ENCODE peak calls at places on chromosome 6, in ten cellular contexts. Y is NCI-H2171 treated with DMSO at 0.1 percent for 48 hours; J is AG04450; W is substantia nigra; I is activated T-helper 1 cell treated with anti-CD3 and anti-CD28 coated beads, Interleukin-2, amount 50 U/mL, for 16 hours; D is mesendoderm; U is NCI-H2081; P is iPS-NIHi11; K is Kasumi-1; G is HTR-8/SVneo. V is an unnamed sample.

GRCh38 chr6:5036309-5036708 is 32.5 kb upstream of the RPP40 start:
- DNase-seq in P (peak; percentile 80), D (peak; percentile 95), W (no peak), G (no peak), U (peak; percentile 47), Y (peak; percentile 78), J (no peak), I (no peak), K (peak; percentile 87), V (peak; percentile 67)

GRCh38 chr6:16129623-16130243 is 847 bp downstream of the MYLIP start:
- DNase-seq in K (no peak), G (no peak), W (peak; percentile 31), J (no peak), U (peak; percentile 65), Y (peak; percentile 43), I (peak; percentile 18), D (peak; percentile 51), P (peak; percentile 20), V (peak; percentile 47)

GRCh38 chr6:30206799-30207618 is 6.2 kb downstream of the TRIM26 start:
- DNase-seq in I (no peak), W (no peak), Y (peak; percentile 30), U (no peak), J (no peak), P (peak; percentile 45), K (no peak), D (peak; percentile 60), G (no peak), V (no peak)

GRCh38 chr6:48098923-48099322 is 12.1 kb downstream of the PTCHD4 start:
- DNase-seq in J (no peak), G (no peak), K (no peak), I (no peak), U (peak; percentile 66), Y (no peak), W (no peak), D (no peak), P (no peak), V (peak; percentile 34)

GRCh38 chr6:125237764-125238163 is 64.0 kb downstream of the HDDC2 start:
- DNase-seq in Y (no peak), D (no peak), J (no peak), K (no peak), I (no peak), G (no peak), U (no peak), W (no peak), P (no peak), V (no peak)

GRCh38 chr6:71028236-71028876 is 71.5 kb upstream of the B3GAT2 start:
- DNase-seq in I (no peak), G (no peak), Y (no peak), K (no peak), U (no peak), W (no peak), P (no peak), D (peak; percentile 66), J (no peak), V (no peak)

GRCh38 chr6:39339557-39340555 is 17.4 kb upstream of the KCNK16 start:
- DNase-seq in U (peak; percentile 91), D (no peak), G (no peak), K (no peak), W (no peak), P (no peak), Y (peak; percentile 88), J (no peak), I (no peak), V (no peak)

GRCh38 chr6:151804585-151805285 is 2.7 kb upstream of the ESR1 start:
- DNase-seq in U (no peak), I (no peak), Y (no peak), P (peak; percentile 28), G (no peak), J (no peak), D (no peak), K (no peak), W (no peak), V (no peak)

GRCh38 chr6:5083307-5083583 is 1.9 kb upstream of the PPP1R3G start:
- DNase-seq in G (no peak), J (no peak), Y (no peak), D (no peak), I (no peak), W (no peak), U (no peak), P (no peak), K (no peak), V (no peak)

GRCh38 chr6:43669050-43669921 is 18.3 kb downstream of the MRPS18A start:
- DNase-seq in P (peak; percentile 67), W (peak; percentile 19), G (no peak), D (peak; percentile 59), K (no peak), J (no peak), Y (no peak), U (no peak), I (no peak), V (no peak)

GRCh38 chr6:155117266-155117665 is 122.2 kb downstream of the TIAM2 start:
- DNase-seq in P (no peak), D (no peak), G (peak; percentile 63), W (no peak), J (peak; percentile 57), Y (no peak), I (no peak), U (no peak), K (no peak), V (no peak)

GRCh38 chr6:128572286-128572685 is 51.9 kb upstream of the PTPRK start:
- DNase-seq in J (no peak), W (no peak), U (no peak), Y (no peak), D (no peak), I (no peak), G (no peak), K (no peak), P (no peak), V (no peak)

GRCh38 chr6:29887819-29888581 is 54.3 kb upstream of the HLA-A start:
- DNase-seq in D (peak; percentile 29), U (no peak), G (no peak), I (peak; percentile 80), J (no peak), K (no peak), P (peak; percentile 62), W (peak; percentile 47), Y (no peak), V (no peak)

GRCh38 chr6:151375833-151376232 is 15.5 kb downstream of the ZBTB2 start:
- DNase-seq in D (no peak), Y (no peak), P (no peak), I (no peak), J (no peak), U (no peak), K (no peak), G (no peak), W (no peak), V (no peak)

GRCh38 chr6:52539607-52540006 is 37.3 kb downstream of the TRAM2 start:
- DNase-seq in K (no peak), I (no peak), P (no peak), U (no peak), D (no peak), Y (no peak), W (no peak), J (no peak), G (no peak), V (no peak)

GRCh38 chr6:170135821-170136471 is 154.9 kb downstream of the DLL1 start:
- DNase-seq in U (no peak), G (no peak), Y (no peak), J (no peak), D (no peak), P (peak; percentile 15), I (no peak), W (no peak), K (no peak), V (no peak)

GRCh38 chr6:123462141-123462540 is 174.6 kb downstream of the TRDN start:
- DNase-seq in D (no peak), G (no peak), K (no peak), W (no peak), P (no peak), I (no peak), J (no peak), Y (no peak), U (no peak), V (no peak)

GRCh38 chr6:6596529-6596928 is 8.0 kb downstream of the LY86 start:
- DNase-seq in W (no peak), K (no peak), U (no peak), D (no peak), P (no peak), G (no peak), Y (no peak), J (no peak), I (no peak), V (no peak)